ENCODE peak calls at places on chromosomes 16 and 17, in seven cellular contexts. E, P, W, O, G, R and X are unnamed samples.

GRCh38 chr17:5832886-5833285 is 237.3 kb upstream of the WSCD1 start:
- DNase-seq in E (no peak), P (peak), W (no peak), O (no peak), G (no peak), R (no peak), X (no peak)

GRCh38 chr16:1778200-1779179 is 3.9 kb downstream of the SPSB3 start:
- DNase-seq in E (no peak), P (no peak), W (no peak), O (peak), G (peak), R (no peak), X (no peak)

GRCh38 chr17:50533720-50534148 is 1.2 kb downstream of the EPN3 start:
- DNase-seq in E (no peak), P (no peak), W (no peak), O (peak), G (peak), R (no peak), X (no peak)

GRCh38 chr16:67781548-67781921 is 24.8 kb downstream of the RANBP10 start:
- DNase-seq in E (no peak), P (no peak), W (no peak), O (no peak), G (no peak), R (no peak), X (no peak)

GRCh38 chr16:67456383-67457140 is 24.4 kb downstream of the ATP6V0D1 start:
- DNase-seq in E (no peak), P (no peak), W (no peak), O (peak), G (peak), R (no peak), X (peak)

GRCh38 chr17:45584092-45585036 is 93.8 kb upstream of the PLEKHM1 start:
- DNase-seq in E (peak), P (no peak), W (peak), O (peak), G (peak), R (peak), X (peak)

GRCh38 chr17:78694805-78695531 is 87.1 kb downstream of the CYTH1 start:
- DNase-seq in E (no peak), P (no peak), W (no peak), O (no peak), G (no peak), R (no peak), X (no peak)

GRCh38 chr17:11330871-11331270 is 89.9 kb downstream of the SHISA6 start:
- DNase-seq in E (no peak), P (no peak), W (no peak), O (no peak), G (no peak), R (no peak), X (no peak)

GRCh38 chr17:69415431-69415830 is 934 bp downstream of the MAP2K6 start:
- DNase-seq in E (no peak), P (no peak), W (no peak), O (no peak), G (no peak), R (no peak), X (no peak)

GRCh38 chr16:89048087-89048729 is 45.4 kb upstream of the ACSF3 start:
- DNase-seq in E (no peak), P (no peak), W (no peak), O (no peak), G (peak), R (no peak), X (no peak)

GRCh38 chr16:80803341-80804060 is 897 bp downstream of the CDYL2 start:
- DNase-seq in E (no peak), P (no peak), W (peak), O (peak), G (peak), R (no peak), X (no peak)

GRCh38 chr17:82645516-82645915 is 2.7 kb downstream of the WDR45B start:
- DNase-seq in E (no peak), P (no peak), W (no peak), O (no peak), G (no peak), R (no peak), X (no peak)

GRCh38 chr16:2159052-2159838 is 3.7 kb downstream of the TRAF7 start:
- DNase-seq in E (no peak), P (no peak), W (no peak), O (peak), G (peak), R (no peak), X (no peak)

GRCh38 chr16:57258910-57259475 is 13.9 kb downstream of the ARL2BP start:
- DNase-seq in E (no peak), P (no peak), W (no peak), O (peak), G (no peak), R (no peak), X (no peak)

GRCh38 chr17:62059394-62059793 is 5.7 kb downstream of the MED13 start:
- DNase-seq in E (no peak), P (no peak), W (no peak), O (no peak), G (no peak), R (no peak), X (no peak)

GRCh38 chr16:52467753-52468152 is 79.2 kb downstream of the TOX3 start:
- DNase-seq in E (no peak), P (no peak), W (no peak), O (no peak), G (no peak), R (no peak), X (no peak)

GRCh38 chr16:72092832-72093447 is 480 bp downstream of the TXNL4B start:
- DNase-seq in E (no peak), P (no peak), W (peak), O (no peak), G (no peak), R (peak), X (no peak)